ENCODE peak calls at places on chromosomes 1 and 21, in six cellular contexts. H is K562, R is HCT116, T is NT2/D1, U is HepG2, J is GM12878. C is an unnamed sample.

GRCh38 chr1:83508485-83509151 is 490.3 kb downstream of the TTLL7 start:
- DNase-seq in U (no peak), R (no peak), J (peak), H (no peak), T (peak), C (no peak)

GRCh38 chr1:108027389-108027788 is 62.4 kb upstream of the VAV3 start:
- DNase-seq in R (no peak), H (no peak), U (no peak), J (no peak), T (no peak), C (no peak)

GRCh38 chr1:204073837-204074273 is 940 bp downstream of the SOX13 start:
- DNase-seq in H (no peak), T (no peak), U (no peak), J (no peak), R (no peak), C (no peak)

GRCh38 chr1:106986603-106987002 is 69.9 kb upstream of the PRMT6 start:
- DNase-seq in H (no peak), J (no peak), U (no peak), T (no peak), R (no peak), C (no peak)

GRCh38 chr1:223834660-223835263 is 11.0 kb downstream of the TP53BP2 start:
- DNase-seq in H (no peak), T (no peak), R (no peak), U (no peak), J (no peak), C (no peak)

GRCh38 chr1:154420961-154421924 is 16.1 kb downstream of the IL6R start:
- DNase-seq in U (no peak), R (no peak), H (no peak), J (no peak), T (no peak), C (no peak)

GRCh38 chr1:27001570-27002360 is 8.3 kb downstream of the TRNP1 start:
- DNase-seq in J (peak), T (no peak), R (no peak), U (peak), H (no peak), C (no peak)

GRCh38 chr1:197063212-197063611 is 3.8 kb downstream of the F13B start:
- DNase-seq in T (no peak), J (no peak), R (no peak), H (no peak), U (no peak), C (no peak)

GRCh38 chr1:215923129-215923824 is 356.2 kb downstream of the KCTD3 start:
- DNase-seq in J (no peak), T (no peak), R (no peak), H (no peak), U (no peak), C (no peak)

GRCh38 chr1:160631983-160632625 is 14.7 kb downstream of the SLAMF1 start:
- DNase-seq in R (no peak), J (no peak), U (no peak), T (no peak), H (no peak), C (no peak)

GRCh38 chr21:24290151-24290833 is 1317.0 kb downstream of the MRPL39 start:
- DNase-seq in T (no peak), R (no peak), U (no peak), H (no peak), J (no peak), C (no peak)

GRCh38 chr1:233341117-233341516 is 13.6 kb downstream of the MAP3K21 start:
- DNase-seq in R (no peak), T (no peak), J (no peak), H (no peak), U (no peak), C (no peak)

GRCh38 chr1:209893751-209894150 is 44.3 kb upstream of the SYT14 start:
- DNase-seq in T (no peak), R (no peak), H (no peak), U (no peak), J (no peak), C (no peak)

GRCh38 chr1:6126028-6126427 is 54.1 kb downstream of the CHD5 start:
- DNase-seq in U (no peak), R (no peak), T (no peak), J (no peak), H (no peak), C (no peak)

GRCh38 chr1:206909167-206909882 is 12.1 kb downstream of the IL24 start:
- DNase-seq in T (no peak), H (peak), J (no peak), U (no peak), R (no peak), C (peak)

GRCh38 chr1:155166373-155167165 is 6.5 kb downstream of the KRTCAP2 start:
- DNase-seq in T (no peak), R (no peak), J (no peak), H (peak), U (no peak), C (peak)

GRCh38 chr21:44919913-44920693 is 596 bp downstream of the ITGB2 start:
- DNase-seq in T (no peak), R (no peak), H (no peak), J (no peak), U (no peak), C (no peak)

GRCh38 chr1:172517545-172517944 is 15.4 kb upstream of the SUCO start:
- DNase-seq in R (no peak), T (no peak), J (no peak), U (no peak), H (no peak), C (no peak)

GRCh38 chr1:172514108-172514507 is 18.8 kb upstream of the SUCO start:
- DNase-seq in J (no peak), T (no peak), U (no peak), H (no peak), R (no peak), C (no peak)

GRCh38 chr1:172510479-172510878 is 22.5 kb upstream of the SUCO start:
- DNase-seq in R (no peak), U (peak), H (no peak), T (no peak), J (no peak), C (no peak)

GRCh38 chr1:172515927-172516326 is 17.0 kb upstream of the SUCO start:
- DNase-seq in R (no peak), T (no peak), J (no peak), H (no peak), U (no peak), C (no peak)

DNA sequence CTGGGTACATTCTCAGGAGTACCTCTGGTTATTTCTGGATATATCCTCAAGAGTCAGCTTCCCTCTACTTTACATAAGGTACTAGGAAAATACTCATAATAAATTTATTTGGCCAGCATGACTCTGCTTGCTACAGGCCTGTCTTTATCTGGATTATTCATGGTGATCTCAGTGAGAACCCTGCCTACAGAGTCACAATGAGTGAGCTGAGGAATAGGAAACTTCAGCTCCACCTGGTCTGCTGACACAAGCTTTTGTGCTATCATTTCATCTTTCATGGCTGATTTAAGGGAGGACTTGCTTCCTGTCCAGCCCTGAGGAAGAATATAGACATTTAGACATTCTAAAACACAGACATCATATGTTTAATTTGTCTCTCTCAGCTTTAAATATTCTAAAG is 19.5 kb upstream of the SUCO start:
- DNase-seq in J (no peak), T (no peak), H (no peak), R (no peak), U (no peak), C (no peak)
- TF ChIP-seq YY1 in J (no peak), T (no peak), H (no peak), R (no peak), U (no peak), C (no peak)

DNA sequence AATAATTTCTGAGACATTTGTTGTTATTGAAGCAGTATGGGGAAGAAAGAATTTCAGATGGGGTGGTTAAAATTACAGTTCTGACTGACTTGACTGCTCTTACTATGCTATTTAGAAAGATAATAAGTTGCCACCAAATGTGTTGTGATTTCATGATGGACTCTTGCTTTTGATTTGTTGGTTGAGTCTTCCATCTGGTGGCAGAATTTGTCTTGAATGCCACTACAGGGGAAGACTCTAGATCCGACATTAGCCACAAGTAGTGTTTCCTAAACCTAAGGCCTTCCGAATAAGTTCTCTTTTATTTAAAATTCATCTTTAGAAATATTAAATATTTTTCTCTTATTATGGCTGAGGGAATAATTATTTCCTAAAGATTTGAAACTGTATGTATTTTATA is 190.9 kb upstream of the ADGRL4 start:
- DNase-seq in U (no peak), J (no peak), H (no peak), T (peak), R (peak), C (peak)
- TF ChIP-seq YY1 in U (no peak), J (no peak), H (no peak), T (no peak), R (no peak), C (no peak)

DNA sequence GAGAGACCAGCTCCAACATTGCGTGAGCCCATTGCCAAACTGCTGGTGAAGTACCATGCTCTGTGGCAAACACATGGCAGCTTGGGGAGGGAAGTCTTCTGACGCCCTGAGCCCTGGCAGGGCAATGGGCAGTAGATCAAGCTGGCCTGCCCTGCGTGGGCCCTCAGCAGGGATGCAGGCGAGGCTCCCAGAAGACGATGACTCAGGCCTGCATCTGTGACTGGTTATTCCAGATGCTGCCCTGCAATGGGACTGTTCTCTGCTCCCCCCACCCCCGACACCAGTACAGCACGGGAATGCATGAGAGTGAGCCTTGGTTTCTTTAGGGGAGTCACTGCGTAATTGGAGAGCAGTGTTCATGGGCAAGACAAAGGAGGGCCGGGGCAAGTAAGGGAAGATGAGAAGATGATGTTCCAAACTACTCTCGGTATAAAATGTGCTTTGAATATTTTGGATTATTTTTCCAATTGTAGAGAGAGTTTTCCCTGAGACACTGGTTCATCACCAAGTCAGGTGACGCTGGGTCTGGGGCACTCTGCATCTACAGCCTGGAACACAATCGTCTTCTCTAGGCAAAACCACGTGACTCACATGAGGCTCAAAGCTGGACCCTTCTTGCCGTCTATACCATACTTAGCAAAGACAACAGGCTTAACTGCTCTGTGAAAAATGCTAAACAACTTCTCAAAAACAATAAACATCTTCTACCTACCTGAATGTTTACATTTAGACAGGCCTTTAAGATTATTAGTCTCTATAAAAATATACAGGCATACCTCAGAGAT is 9.0 kb upstream of the C1orf198 start:
- DNase-seq in T (no peak), U (no peak), J (no peak), R (no peak), H (no peak), C (no peak)
- TF ChIP-seq YY1 in T (no peak), U (no peak), J (no peak), R (no peak), H (no peak), C (no peak)

GRCh38 chr1:79496129-79496528 is 489.6 kb upstream of the ADGRL4 start:
- DNase-seq in T (no peak), J (no peak), U (no peak), R (no peak), H (no peak), C (peak)

GRCh38 chr1:79501153-79501552 is 494.6 kb upstream of the ADGRL4 start:
- DNase-seq in R (no peak), T (no peak), H (no peak), U (no peak), J (no peak), C (no peak)

GRCh38 chr1:79497193-79497773 is 490.8 kb upstream of the ADGRL4 start:
- DNase-seq in U (peak), R (peak), T (peak), H (peak), J (no peak), C (peak)
- TF ChIP-seq YY1 in U (no peak), R (no peak), T (no peak), H (no peak), J (no peak), C (no peak)